ENCODE peak calls at places on chromosomes 2 and 18, in eight cellular contexts. K, I, B, L, F, T, M and W are unnamed samples.

GRCh38 chr2:120398961-120399888 is 53.3 kb downstream of the INHBB start:
- DNase-seq in K (no peak), T (no peak), I (peak; percentile 85), F (peak; percentile 12), M (no peak), B (no peak), L (peak; percentile 1), W (peak; percentile 77)

GRCh38 chr18:37489998-37490397 is 75.6 kb downstream of the CELF4 start:
- DNase-seq in B (no peak), T (no peak), M (no peak), F (no peak), K (no peak), I (no peak), L (no peak), W (no peak)

GRCh38 chr2:151907933-151908882 is 80.0 kb upstream of the ARL5A start:
- DNase-seq in F (no peak), K (peak; percentile 11), L (no peak), B (no peak), T (no peak), M (no peak), I (peak; percentile 35), W (no peak)

GRCh38 chr2:230885467-230886130 is 20.9 kb downstream of the ITM2C start:
- DNase-seq in I (no peak), B (no peak), T (no peak), L (no peak), M (no peak), K (peak; percentile 73), F (no peak), W (no peak)

GRCh38 chr2:197498937-197499593 is 575 bp downstream of the HSPD1 start:
- DNase-seq in K (peak; percentile 55), T (peak; percentile 50), M (peak; percentile 56), F (peak; percentile 74), L (peak; percentile 76), I (peak; percentile 64), B (peak; percentile 67), W (peak; percentile 36)

GRCh38 chr2:241788135-241788534 is 11.5 kb downstream of the GAL3ST2 start:
- DNase-seq in B (no peak), M (no peak), T (no peak), L (no peak), F (no peak), I (no peak), K (no peak), W (no peak)

GRCh38 chr2:109410021-109410815 is 203.5 kb downstream of the SEPTIN10 start:
- DNase-seq in F (no peak), M (peak; percentile 57), B (no peak), K (no peak), L (no peak), T (no peak), I (no peak), W (no peak)

GRCh38 chr2:190343170-190343499 is 254 bp upstream of the INPP1 start:
- DNase-seq in L (no peak), T (no peak), I (no peak), M (no peak), B (no peak), F (no peak), K (no peak), W (no peak)

GRCh38 chr2:46161329-46161728 is 135.9 kb upstream of the EPAS1 start:
- DNase-seq in B (no peak), K (no peak), T (no peak), L (no peak), I (no peak), M (no peak), F (no peak), W (no peak)

GRCh38 chr2:46719499-46719898 is 196.1 kb downstream of the MCFD2 start:
- DNase-seq in L (no peak), T (no peak), I (no peak), B (no peak), M (no peak), K (peak; percentile 53), F (no peak), W (no peak)

GRCh38 chr2:6072757-6073156 is 380.6 kb downstream of the SOX11 start:
- DNase-seq in T (no peak), F (no peak), L (no peak), B (no peak), K (no peak), M (no peak), I (no peak), W (no peak)

GRCh38 chr2:178422097-178422496 is 28.9 kb downstream of the PRKRA start:
- DNase-seq in L (no peak), M (no peak), I (no peak), K (no peak), B (no peak), T (no peak), F (no peak), W (no peak)

GRCh38 chr2:147325955-147326354 is 518.9 kb upstream of the ACVR2A start:
- DNase-seq in L (no peak), K (no peak), F (no peak), B (no peak), M (no peak), T (no peak), I (no peak), W (no peak)

GRCh38 chr2:104286806-104287205 is 567.1 kb upstream of the POU3F3 start:
- DNase-seq in F (no peak), I (no peak), K (no peak), M (no peak), L (no peak), T (no peak), B (no peak), W (no peak)

GRCh38 chr2:63849381-63850203 is 7.9 kb downstream of the UGP2 start:
- DNase-seq in I (no peak), T (no peak), M (no peak), K (peak; percentile 37), F (no peak), L (no peak), B (no peak), W (no peak)

GRCh38 chr18:36127866-36128845 is 984 bp downstream of the SLC39A6 start:
- DNase-seq in B (peak; percentile 42), F (no peak), I (peak; percentile 20), L (peak; percentile 15), M (no peak), T (peak; percentile 14), K (peak; percentile 34), W (peak; percentile 3)

GRCh38 chr18:70693196-70693595 is 404.4 kb downstream of the SOCS6 start:
- DNase-seq in L (no peak), F (no peak), I (no peak), K (no peak), T (no peak), B (no peak), M (no peak), W (no peak)

DNA sequence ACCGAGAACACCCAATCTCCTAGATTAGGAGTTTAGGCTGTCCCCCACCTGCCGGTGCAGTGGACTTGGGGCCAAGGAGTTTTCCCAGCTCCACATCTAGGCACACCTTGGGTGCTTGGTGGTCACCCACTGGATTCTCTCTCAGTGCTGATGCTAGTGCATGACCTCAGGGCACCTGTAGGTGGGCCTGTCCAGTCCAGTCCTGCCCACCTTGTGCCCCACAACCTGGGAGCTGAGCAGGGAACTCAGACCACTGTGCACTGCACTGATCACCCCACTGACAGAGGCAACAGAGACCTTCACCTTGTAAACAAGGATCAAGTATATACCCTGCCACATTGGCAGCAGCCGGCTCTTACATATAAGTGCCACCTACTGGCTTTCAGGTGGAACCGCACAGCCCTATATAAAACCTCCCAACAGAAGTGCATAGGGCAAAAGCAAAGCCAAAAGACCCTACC is 12.7 kb upstream of the CDH19 start:
- DNase-seq in I (no peak), M (no peak), T (no peak), L (no peak), F (no peak), B (peak; percentile 17), K (peak; percentile 16), W (no peak)
- TF ChIP-seq CTCF in I (no peak), M (no peak), T (peak; percentile 27), L (no peak), F (no peak), B (no peak), K (peak; percentile 52), W (no peak)

GRCh38 chr2:118848381-118849225 is 1.2 kb upstream of the EN1 start:
- DNase-seq in F (no peak), I (no peak), M (no peak), B (no peak), T (no peak), K (no peak), L (no peak), W (no peak)

GRCh38 chr2:118845843-118846666 is 1.4 kb downstream of the EN1 start:
- DNase-seq in I (no peak), L (no peak), B (no peak), K (no peak), M (no peak), F (no peak), T (no peak), W (peak; percentile 16)

GRCh38 chr2:118845005-118845842 is 2.2 kb downstream of the EN1 start:
- DNase-seq in L (no peak), F (no peak), I (no peak), T (no peak), B (no peak), K (no peak), M (no peak), W (no peak)

GRCh38 chr2:118847447-118848172 is at the start of gene EN1:
- DNase-seq in F (no peak), I (no peak), T (no peak), B (no peak), M (peak; percentile 85), K (peak; percentile 69), L (no peak), W (peak; percentile 61)

GRCh38 chr2:118846667-118847446 is 591 bp downstream of the EN1 start:
- DNase-seq in I (no peak), K (no peak), L (no peak), B (no peak), T (no peak), M (no peak), F (no peak), W (peak; percentile 46)
- TF ChIP-seq CTCF in I (no peak), K (no peak), L (no peak), B (no peak), T (no peak), M (no peak), F (no peak), W (no peak)

DNA sequence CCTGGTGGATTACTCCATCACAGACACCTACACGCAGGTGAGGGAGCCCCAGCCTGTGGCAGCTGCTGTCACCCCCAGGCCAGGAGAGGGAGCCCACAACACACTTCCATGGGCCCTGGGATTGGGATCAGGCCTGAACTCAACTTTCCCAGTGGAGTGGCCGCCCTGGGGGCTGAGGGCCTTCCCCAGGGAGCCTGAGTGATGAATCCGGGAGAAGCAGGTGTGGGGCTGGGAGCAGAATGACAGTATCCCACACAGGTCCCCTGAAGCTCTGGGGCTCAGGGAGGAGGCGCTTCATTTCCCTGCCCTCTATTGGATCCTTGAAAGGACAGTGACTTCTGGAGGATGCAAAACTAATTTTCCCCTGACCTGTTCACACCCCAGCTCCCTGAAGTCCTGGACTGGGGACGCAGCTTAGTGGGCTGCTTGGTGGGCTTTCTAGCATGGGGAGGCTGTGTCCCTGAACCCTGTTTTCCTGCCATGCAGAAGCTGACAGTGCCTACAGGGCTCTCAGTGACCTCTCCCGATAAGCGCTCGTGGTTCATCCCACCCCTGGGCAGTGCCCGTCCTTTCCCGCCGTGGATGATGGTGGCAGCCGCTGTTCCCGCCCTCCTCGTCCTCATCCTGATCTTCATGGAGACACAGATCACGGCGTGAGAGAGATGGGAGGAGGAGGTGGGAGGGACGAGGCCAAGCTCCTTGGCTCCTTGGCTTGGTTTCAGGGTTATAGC is 11.0 kb downstream of the SLC4A3 start:
- DNase-seq in F (no peak), I (no peak), M (no peak), K (no peak), T (peak; percentile 12), B (no peak), L (no peak), W (peak; percentile 48)
- TF ChIP-seq CTCF in F (no peak), I (no peak), M (no peak), K (no peak), T (peak; percentile 20), B (no peak), L (no peak), W (no peak)

GRCh38 chr2:15748736-15749323 is 157.2 kb downstream of the DDX1 start:
- DNase-seq in I (peak; percentile 62), K (peak; percentile 42), B (peak; percentile 31), L (peak; percentile 20), F (no peak), T (no peak), M (no peak), W (peak; percentile 12)
- TF ChIP-seq CTCF in I (peak; percentile 24), K (peak; percentile 23), B (peak; percentile 22), L (no peak), F (no peak), T (peak; percentile 38), M (no peak), W (no peak)